ENCODE peak calls at places on chromosomes 13 and 19, in seven cellular contexts. W is mucosa of gallbladder; Q is amygdala; M is activated CD4-positive, alpha-beta T cell treated with anti-CD3 and anti-CD28 coated beads, Interleukin-2, amount 50 U/mL, for 4 hours; S is HFFc6; G is GM19239; K is AG09319. T is an unnamed sample.

GRCh38 chr13:105702441-105702840 is 833.0 kb downstream of the EFNB2 start:
- DNase-seq in W (no peak), Q (no peak), M (no peak), S (no peak), G (no peak), K (no peak), T (no peak)

GRCh38 chr13:112072531-112073244 is 5.7 kb downstream of the SOX1 start:
- DNase-seq in W (no peak), Q (no peak), M (no peak), S (no peak), G (no peak), K (no peak), T (no peak)

GRCh38 chr19:39007096-39007495 is 25.3 kb downstream of the FBXO27 start:
- DNase-seq in W (no peak), Q (no peak), M (no peak), S (no peak), G (no peak), K (no peak), T (no peak)

GRCh38 chr19:15779756-15780476 is 7.5 kb upstream of the OR10H5 start:
- DNase-seq in W (peak), Q (peak), M (no peak), S (no peak), G (no peak), K (no peak), T (peak)

GRCh38 chr13:95426631-95427030 is 125.4 kb upstream of the ABCC4 start:
- DNase-seq in W (no peak), Q (no peak), M (no peak), S (no peak), G (no peak), K (no peak), T (no peak)

GRCh38 chr19:42619271-42619670 is 24.5 kb upstream of the CEACAM8 start:
- DNase-seq in W (no peak), Q (no peak), M (no peak), S (no peak), G (no peak), K (no peak), T (no peak)

GRCh38 chr13:80515296-80515695 is 174.4 kb upstream of the SPRY2 start:
- DNase-seq in W (no peak), Q (no peak), M (no peak), S (no peak), G (no peak), K (no peak), T (no peak)

GRCh38 chr13:85347251-85347650 is 452.0 kb downstream of the SLITRK6 start:
- DNase-seq in W (no peak), Q (no peak), M (no peak), S (peak), G (no peak), K (no peak), T (no peak)

GRCh38 chr13:57470491-57470890 is 161.1 kb upstream of the PCDH17 start:
- DNase-seq in W (no peak), Q (no peak), M (no peak), S (no peak), G (no peak), K (no peak), T (no peak)

GRCh38 chr13:98543380-98544104 is 33.4 kb downstream of the STK24 start:
- DNase-seq in W (no peak), Q (no peak), M (no peak), S (no peak), G (no peak), K (no peak), T (no peak)

GRCh38 chr13:98697833-98698232 is 54.6 kb downstream of the SLC15A1 start:
- DNase-seq in W (no peak), Q (no peak), M (no peak), S (no peak), G (no peak), K (no peak), T (no peak)

GRCh38 chr13:99974296-99974938 is 2.9 kb upstream of the ZIC5 start:
- DNase-seq in W (no peak), Q (no peak), M (no peak), S (no peak), G (no peak), K (no peak), T (no peak)

GRCh38 chr13:109155301-109155761 is 525.9 kb downstream of the MYO16 start:
- DNase-seq in W (no peak), Q (no peak), M (no peak), S (no peak), G (no peak), K (peak), T (no peak)

GRCh38 chr19:2701361-2702169 is 929 bp downstream of the GNG7 start:
- DNase-seq in W (no peak), Q (no peak), M (no peak), S (no peak), G (no peak), K (no peak), T (no peak)

GRCh38 chr13:95588721-95589120 is 36.2 kb downstream of the CLDN10 start:
- DNase-seq in W (no peak), Q (no peak), M (no peak), S (peak), G (no peak), K (no peak), T (no peak)

GRCh38 chr13:99182439-99182838 is 18.2 kb upstream of the UBAC2 start:
- DNase-seq in W (no peak), Q (no peak), M (no peak), S (no peak), G (no peak), K (no peak), T (no peak)

GRCh38 chr19:53965091-53965490 is 2.4 kb downstream of the CACNG8 start:
- DNase-seq in W (no peak), Q (no peak), M (no peak), S (no peak), G (no peak), K (no peak), T (no peak)

GRCh38 chr19:6772028-6772865 is at the start of gene VAV1:
- DNase-seq in W (peak), Q (no peak), M (peak), S (no peak), G (peak), K (no peak), T (peak)

GRCh38 chr19:52991021-52991420 is 22.7 kb upstream of the ERVV-1 start:
- DNase-seq in W (no peak), Q (no peak), M (no peak), S (no peak), G (no peak), K (no peak), T (no peak)

GRCh38 chr19:45099465-45100201 is 6.7 kb downstream of the PPP1R37 start:
- DNase-seq in W (no peak), Q (no peak), M (no peak), S (no peak), G (no peak), K (no peak), T (peak)

GRCh38 chr13:71525004-71525403 is 342.0 kb downstream of the DACH1 start:
- DNase-seq in W (no peak), Q (no peak), M (no peak), S (no peak), G (no peak), K (no peak), T (no peak)

GRCh38 chr19:18415177-18415867 is 3.9 kb upstream of the SSBP4 start:
- DNase-seq in W (peak), Q (no peak), M (no peak), S (peak), G (no peak), K (peak), T (peak)

GRCh38 chr13:98751397-98752110 is 918 bp downstream of the SLC15A1 start:
- DNase-seq in W (peak), Q (no peak), M (no peak), S (peak), G (no peak), K (no peak), T (no peak)

GRCh38 chr19:7373862-7374261 is 25.1 kb downstream of the ARHGEF18 start:
- DNase-seq in W (no peak), Q (no peak), M (no peak), S (peak), G (no peak), K (no peak), T (no peak)

GRCh38 chr19:18586311-18586710 is 2.3 kb upstream of the REX1BD start:
- DNase-seq in W (no peak), Q (no peak), M (no peak), S (no peak), G (no peak), K (no peak), T (no peak)

GRCh38 chr13:110911880-110912279 is 3.0 kb downstream of the ANKRD10 start:
- DNase-seq in W (no peak), Q (no peak), M (no peak), S (peak), G (no peak), K (no peak), T (no peak)

GRCh38 chr13:78586706-78587105 is 16.6 kb downstream of the POU4F1 start:
- DNase-seq in W (no peak), Q (no peak), M (no peak), S (no peak), G (no peak), K (no peak), T (no peak)

GRCh38 chr19:35168261-35168660 is 13.7 kb downstream of the FXYD5 start:
- DNase-seq in W (peak), Q (no peak), M (no peak), S (peak), G (no peak), K (no peak), T (peak)

GRCh38 chr13:45412274-45413049 is 5.7 kb downstream of the SLC25A30 start:
- DNase-seq in W (no peak), Q (no peak), M (no peak), S (no peak), G (no peak), K (no peak), T (no peak)

GRCh38 chr13:113402471-113403254 is 38.7 kb upstream of the GRTP1 start:
- DNase-seq in W (no peak), Q (no peak), M (no peak), S (no peak), G (no peak), K (no peak), T (peak)

GRCh38 chr13:30148171-30148754 is 159.1 kb downstream of the KATNAL1 start:
- DNase-seq in W (no peak), Q (no peak), M (peak), S (no peak), G (no peak), K (no peak), T (no peak)

GRCh38 chr19:10617409-10618121 is 7.8 kb upstream of the SLC44A2 start:
- DNase-seq in W (no peak), Q (no peak), M (no peak), S (peak), G (no peak), K (no peak), T (peak)

GRCh38 chr13:64758520-64758919 is 2471.6 kb downstream of the PCDH9 start:
- DNase-seq in W (no peak), Q (no peak), M (no peak), S (no peak), G (no peak), K (no peak), T (no peak)

GRCh38 chr13:48233886-48234488 is 981 bp downstream of the ITM2B start:
- DNase-seq in W (no peak), Q (no peak), M (no peak), S (no peak), G (no peak), K (no peak), T (no peak)

GRCh38 chr19:45071545-45071938 is 4.7 kb downstream of the ZNF296 start:
- DNase-seq in W (no peak), Q (no peak), M (no peak), S (no peak), G (no peak), K (no peak), T (no peak)

GRCh38 chr19:40921005-40921897 is 39.2 kb upstream of the CYP2A7 start:
- DNase-seq in W (peak), Q (no peak), M (no peak), S (peak), G (no peak), K (no peak), T (no peak)

GRCh38 chr19:41398042-41398403 is 405 bp downstream of the BCKDHA start:
- DNase-seq in W (no peak), Q (no peak), M (no peak), S (no peak), G (no peak), K (no peak), T (no peak)